ENCODE peak calls at places on chromosomes 2 and 18, in seven cellular contexts. A, W, Q, M, T, L and V are unnamed samples.

GRCh38 chr2:56784046-56784445 is 600.3 kb downstream of the CCDC85A start:
- DNase-seq in M (no peak), T (no peak), W (no peak), L (no peak), Q (no peak), A (no peak), V (no peak)

GRCh38 chr2:20212459-20212870 is 12.5 kb downstream of the SDC1 start:
- DNase-seq in A (peak), L (no peak), W (no peak), M (no peak), Q (no peak), T (no peak), V (no peak)

GRCh38 chr2:152613235-152613634 is 104.0 kb downstream of the PRPF40A start:
- DNase-seq in L (no peak), T (no peak), M (no peak), A (no peak), W (peak), Q (no peak), V (no peak)

GRCh38 chr2:218168635-218169462 is 2.1 kb upstream of the CXCR1 start:
- DNase-seq in Q (peak), W (peak), L (no peak), T (no peak), A (peak), M (peak), V (peak)

GRCh38 chr18:10140928-10141327 is 227.1 kb downstream of the VAPA start:
- DNase-seq in T (no peak), Q (no peak), A (no peak), M (no peak), W (peak), L (no peak), V (no peak)

GRCh38 chr2:160433466-160434172 is 60.0 kb downstream of the RBMS1 start:
- DNase-seq in A (no peak), Q (no peak), W (no peak), T (no peak), M (no peak), L (no peak), V (no peak)

GRCh38 chr2:27799646-27800010 is 28.1 kb downstream of the MRPL33 start:
- DNase-seq in W (no peak), T (no peak), L (no peak), M (no peak), Q (no peak), A (no peak), V (no peak)

GRCh38 chr2:120551540-120551939 is 184.1 kb upstream of the GLI2 start:
- DNase-seq in L (no peak), M (no peak), Q (no peak), T (no peak), A (no peak), W (no peak), V (no peak)

GRCh38 chr2:26846334-26846863 is 1.5 kb upstream of the DPYSL5 start:
- DNase-seq in A (peak), W (peak), L (peak), Q (peak), T (peak), M (peak), V (peak)

GRCh38 chr18:68083131-68083530 is 566.6 kb upstream of the DSEL start:
- DNase-seq in Q (no peak), L (no peak), M (no peak), A (no peak), W (peak), T (peak), V (no peak)

GRCh38 chr2:129877795-129878775 is 101.4 kb upstream of the RAB6C start:
- DNase-seq in L (peak), A (no peak), M (no peak), W (no peak), T (peak), Q (no peak), V (peak)

GRCh38 chr2:111626037-111626861 is 257.7 kb downstream of the ANAPC1 start:
- DNase-seq in L (no peak), Q (no peak), M (no peak), T (no peak), W (peak), A (no peak), V (no peak)

GRCh38 chr2:96065381-96065930 is 30.7 kb upstream of the GPAT2 start:
- DNase-seq in M (no peak), Q (no peak), T (no peak), W (no peak), A (no peak), L (no peak), V (no peak)

GRCh38 chr2:33136056-33136455 is 189.3 kb downstream of the LTBP1 start:
- DNase-seq in M (no peak), Q (peak), L (no peak), T (no peak), W (peak), A (no peak), V (no peak)

GRCh38 chr2:46779447-46779941 is 136.1 kb downstream of the MCFD2 start:
- DNase-seq in W (peak), L (no peak), M (no peak), T (no peak), A (no peak), Q (no peak), V (no peak)

GRCh38 chr2:76985387-76986136 is 536.6 kb downstream of the LRRTM4 start:
- DNase-seq in M (no peak), Q (no peak), T (no peak), W (no peak), L (no peak), A (no peak), V (peak)

GRCh38 chr2:231611273-231612198 is 18.9 kb downstream of the TEX44 start:
- DNase-seq in L (no peak), W (peak), M (no peak), T (no peak), Q (peak), A (no peak), V (no peak)

GRCh38 chr2:40394597-40394996 is 57.3 kb downstream of the SLC8A1 start:
- DNase-seq in A (no peak), W (no peak), M (no peak), Q (no peak), L (no peak), T (no peak), V (no peak)

GRCh38 chr2:27494284-27494943 is 586 bp downstream of the FNDC4 start:
- DNase-seq in T (peak), Q (no peak), W (no peak), A (no peak), L (no peak), M (peak), V (peak)

GRCh38 chr2:177165103-177165583 is 47.5 kb upstream of the HNRNPA3 start:
- DNase-seq in A (no peak), T (no peak), W (peak), L (peak), Q (peak), M (no peak), V (no peak)

GRCh38 chr2:127142663-127143630 is 36.0 kb upstream of the BIN1 start:
- DNase-seq in W (no peak), Q (no peak), M (no peak), A (no peak), T (no peak), L (no peak), V (no peak)

GRCh38 chr2:241150660-241151530 is 628 bp downstream of the PPP1R7 start:
- DNase-seq in L (no peak), A (no peak), Q (peak), M (no peak), T (no peak), W (no peak), V (no peak)

GRCh38 chr2:95336408-95336807 is 39.3 kb downstream of the KCNIP3 start:
- DNase-seq in W (no peak), Q (no peak), M (no peak), T (no peak), A (no peak), L (no peak), V (no peak)

GRCh38 chr2:196696423-196697073 is 57.0 kb downstream of the CCDC150 start:
- DNase-seq in W (peak), L (no peak), Q (no peak), A (no peak), M (no peak), T (peak), V (no peak)

GRCh38 chr2:164696634-164697033 is 75.4 kb upstream of the GRB14 start:
- DNase-seq in L (no peak), T (no peak), W (no peak), Q (no peak), A (no peak), M (no peak), V (no peak)

GRCh38 chr18:60018801-60019462 is 119.1 kb downstream of the PMAIP1 start:
- DNase-seq in Q (no peak), W (peak), L (no peak), M (no peak), T (no peak), A (no peak), V (no peak)

GRCh38 chr2:96507957-96508520 is 2.9 kb upstream of the NEURL3 start:
- DNase-seq in T (no peak), L (peak), M (peak), W (peak), Q (peak), A (peak), V (peak)

GRCh38 chr18:3132700-3133099 is 87.1 kb downstream of the MYOM1 start:
- DNase-seq in L (no peak), W (no peak), M (no peak), A (no peak), Q (no peak), T (no peak), V (no peak)

GRCh38 chr2:98084151-98084868 is 2.7 kb upstream of the VWA3B start:
- DNase-seq in M (no peak), A (no peak), Q (no peak), L (no peak), T (no peak), W (no peak), V (no peak)

GRCh38 chr18:63878982-63879381 is 8.5 kb upstream of the SERPINB2 start:
- DNase-seq in Q (no peak), A (no peak), M (no peak), T (no peak), L (no peak), W (no peak), V (no peak)

GRCh38 chr2:98897746-98898145 is 38.3 kb downstream of the CRACDL start:
- DNase-seq in W (no peak), A (no peak), L (no peak), T (no peak), M (no peak), Q (no peak), V (no peak)

GRCh38 chr2:45302011-45302325 is 292.7 kb upstream of the SIX2 start:
- DNase-seq in L (peak), Q (no peak), A (peak), T (no peak), M (no peak), W (no peak), V (no peak)

GRCh38 chr2:60745330-60745729 is 10.7 kb upstream of the PAPOLG start:
- DNase-seq in T (no peak), W (no peak), M (no peak), Q (no peak), A (no peak), L (no peak), V (no peak)

GRCh38 chr2:215843579-215843978 is 169.8 kb downstream of the MREG start:
- DNase-seq in Q (no peak), M (no peak), T (no peak), A (no peak), W (peak), L (no peak), V (no peak)

GRCh38 chr2:144548532-144549191 is 28.7 kb upstream of the ZEB2 start:
- DNase-seq in T (no peak), A (no peak), L (no peak), W (no peak), Q (no peak), M (no peak), V (no peak)

GRCh38 chr2:54050445-54050844 is 65.0 kb upstream of the ACYP2 start:
- DNase-seq in M (no peak), Q (no peak), A (no peak), W (no peak), L (no peak), T (no peak), V (no peak)

GRCh38 chr2:241852981-241853631 is 5.6 kb downstream of the PDCD1 start:
- DNase-seq in L (no peak), W (no peak), T (no peak), A (no peak), Q (no peak), M (no peak), V (no peak)

GRCh38 chr2:235866373-235866772 is 301.8 kb downstream of the GBX2 start:
- DNase-seq in A (no peak), Q (no peak), L (no peak), T (no peak), W (no peak), M (no peak), V (no peak)

GRCh38 chr18:61587865-61588264 is 254.6 kb downstream of the CDH20 start:
- DNase-seq in W (no peak), L (no peak), A (no peak), T (no peak), Q (no peak), M (no peak), V (no peak)